ENCODE peak calls at places on chromosomes 3 and 15, in nine cellular contexts. S is SW 1271; W is Calu3; D is fibroblast of lung; L is activated T-cell treated with anti-CD3 and anti-CD28 coated beads, Interleukin-2, amount 50 U/mL, for 48 hours; T is uterus; J is activated CD4-positive, alpha-beta memory T cell treated with anti-CD3 and anti-CD28 coated beads, Interleukin-2, amount 10 ng/mL, durations not matched to agents 7 days and 5 days; K is ACHN; Y is Daoy. H is an unnamed sample.

GRCh38 chr3:123624302-123624701 is 39.4 kb upstream of the HACD2 start:
- DNase-seq in S (no peak), W (no peak), D (no peak), L (no peak), T (no peak), J (no peak), K (no peak), Y (no peak), H (no peak)

GRCh38 chr15:78365931-78366330 is 25.8 kb downstream of the CRABP1 start:
- DNase-seq in S (no peak), W (no peak), D (no peak), L (no peak), T (no peak), J (no peak), K (no peak), Y (peak), H (no peak)

GRCh38 chr15:99054025-99054387 is 46.4 kb upstream of the PGPEP1L start:
- DNase-seq in S (no peak), W (no peak), D (peak), L (no peak), T (no peak), J (no peak), K (no peak), Y (no peak), H (no peak)

GRCh38 chr15:31869640-31870335 is 160.5 kb upstream of the CHRNA7 start:
- DNase-seq in S (no peak), W (no peak), D (peak), L (no peak), T (no peak), J (no peak), K (no peak), Y (no peak), H (no peak)

GRCh38 chr15:65409284-65409631 is 13.5 kb downstream of the IGDCC4 start:
- DNase-seq in S (no peak), W (no peak), D (peak), L (no peak), T (no peak), J (no peak), K (peak), Y (peak), H (peak)

GRCh38 chr3:31247850-31248618 is 284.7 kb upstream of the STT3B start:
- DNase-seq in S (no peak), W (peak), D (no peak), L (no peak), T (no peak), J (no peak), K (no peak), Y (no peak), H (no peak)

GRCh38 chr15:66565731-66566130 is at the start of gene LCTL:
- DNase-seq in S (no peak), W (peak), D (peak), L (no peak), T (no peak), J (no peak), K (peak), Y (peak), H (no peak)

GRCh38 chr3:13541691-13542090 is 7.2 kb upstream of the FBLN2 start:
- DNase-seq in S (no peak), W (no peak), D (no peak), L (no peak), T (no peak), J (no peak), K (no peak), Y (no peak), H (no peak)

GRCh38 chr3:12681586-12682371 is 17.9 kb upstream of the RAF1 start:
- DNase-seq in S (no peak), W (no peak), D (peak), L (no peak), T (no peak), J (no peak), K (no peak), Y (peak), H (peak)

GRCh38 chr3:145623349-145623748 is 537.6 kb downstream of the PLOD2 start:
- DNase-seq in S (no peak), W (no peak), D (peak), L (no peak), T (no peak), J (no peak), K (no peak), Y (no peak), H (no peak)

GRCh38 chr3:5271061-5271683 is 83.7 kb downstream of the EDEM1 start:
- DNase-seq in S (no peak), W (no peak), D (no peak), L (no peak), T (no peak), J (no peak), K (no peak), Y (no peak), H (no peak)

GRCh38 chr3:115819785-115820384 is 196.6 kb downstream of the GAP43 start:
- DNase-seq in S (peak), W (peak), D (peak), L (peak), T (peak), J (peak), K (peak), Y (peak), H (no peak)

GRCh38 chr15:67103869-67104268 is 38.5 kb downstream of the SMAD3 start:
- DNase-seq in S (no peak), W (no peak), D (no peak), L (no peak), T (no peak), J (peak), K (no peak), Y (no peak), H (no peak)

GRCh38 chr15:101250331-101250730 is 1.5 kb downstream of the CHSY1 start:
- DNase-seq in S (peak), W (no peak), D (peak), L (no peak), T (no peak), J (no peak), K (peak), Y (peak), H (peak)

GRCh38 chr15:25783607-25784131 is 79.5 kb downstream of the ATP10A start:
- DNase-seq in S (no peak), W (no peak), D (peak), L (peak), T (no peak), J (peak), K (peak), Y (peak), H (no peak)

GRCh38 chr3:190063490-190063889 is 57.2 kb downstream of the P3H2 start:
- DNase-seq in S (no peak), W (no peak), D (no peak), L (no peak), T (no peak), J (no peak), K (no peak), Y (no peak), H (no peak)

GRCh38 chr15:97995881-97996603 is 35.5 kb downstream of the ARRDC4 start:
- DNase-seq in S (peak), W (peak), D (peak), L (no peak), T (peak), J (no peak), K (peak), Y (peak), H (no peak)

GRCh38 chr3:8856721-8857120 is 87.3 kb upstream of the OXTR start:
- DNase-seq in S (no peak), W (no peak), D (no peak), L (no peak), T (no peak), J (no peak), K (no peak), Y (no peak), H (no peak)

GRCh38 chr3:52244061-52244628 is 1.4 kb upstream of the PPM1M start:
- DNase-seq in S (no peak), W (peak), D (peak), L (peak), T (peak), J (peak), K (no peak), Y (peak), H (no peak)

GRCh38 chr15:66098019-66098363 is 155.6 kb downstream of the MEGF11 start:
- DNase-seq in S (no peak), W (no peak), D (no peak), L (no peak), T (no peak), J (no peak), K (no peak), Y (no peak), H (no peak)

GRCh38 chr3:12139111-12139511 is 19.6 kb downstream of the TIMP4 start:
- DNase-seq in S (peak), W (peak), D (peak), L (no peak), T (peak), J (no peak), K (peak), Y (peak), H (no peak)

GRCh38 chr15:57751177-57751800 is 44.8 kb downstream of the POLR2M start:
- DNase-seq in S (peak), W (peak), D (peak), L (no peak), T (no peak), J (no peak), K (peak), Y (peak), H (no peak)

GRCh38 chr3:151593923-151594322 is 133.1 kb upstream of the IGSF10 start:
- DNase-seq in S (no peak), W (no peak), D (peak), L (no peak), T (no peak), J (no peak), K (no peak), Y (peak), H (no peak)

GRCh38 chr15:47506543-47507090 is 210.7 kb upstream of the SEMA6D start:
- DNase-seq in S (no peak), W (no peak), D (no peak), L (no peak), T (no peak), J (no peak), K (no peak), Y (no peak), H (no peak)

GRCh38 chr15:69190091-69190490 is 29.7 kb downstream of the GLCE start:
- DNase-seq in S (no peak), W (no peak), D (no peak), L (no peak), T (no peak), J (no peak), K (no peak), Y (no peak), H (no peak)

GRCh38 chr3:13613343-13614190 is 64.6 kb downstream of the FBLN2 start:
- DNase-seq in S (no peak), W (no peak), D (no peak), L (no peak), T (no peak), J (no peak), K (no peak), Y (no peak), H (no peak)

GRCh38 chr15:69092159-69092558 is 68.3 kb upstream of the GLCE start:
- DNase-seq in S (peak), W (peak), D (peak), L (no peak), T (no peak), J (no peak), K (peak), Y (peak), H (no peak)

GRCh38 chr3:81242871-81243270 is 518.6 kb downstream of the GBE1 start:
- DNase-seq in S (no peak), W (no peak), D (peak), L (no peak), T (no peak), J (no peak), K (peak), Y (no peak), H (no peak)

GRCh38 chr3:32880225-32880624 is 62.4 kb downstream of the TRIM71 start:
- DNase-seq in S (no peak), W (no peak), D (no peak), L (no peak), T (no peak), J (no peak), K (no peak), Y (no peak), H (no peak)

GRCh38 chr15:25481208-25481862 is 42.5 kb upstream of the UBE3A start:
- DNase-seq in S (no peak), W (no peak), D (no peak), L (no peak), T (no peak), J (no peak), K (no peak), Y (peak), H (no peak)

GRCh38 chr3:154967090-154967489 is 113.0 kb upstream of the MME start:
- DNase-seq in S (no peak), W (no peak), D (no peak), L (no peak), T (no peak), J (no peak), K (no peak), Y (no peak), H (no peak)